ENCODE peak calls at places on chromosomes 3 and 15, in nine cellular contexts. P is CD8-positive, alpha-beta T cell; M is HCT116; N is pancreas; Q is fibroblast of lung; O is endothelial cell; I is endodermal cell; D is DND-41; K is OCI-LY7. G is an unnamed sample.

GRCh38 chr3:98343647-98344507 is 9.8 kb upstream of the OR5K4 start:
- DNase-seq in Q (no peak), I (peak; percentile 88), P (no peak), O (peak; percentile 66), N (no peak), D (peak; percentile 55), M (peak; percentile 29), K (peak; percentile 60), G (peak; percentile 43)

GRCh38 chr3:45884368-45885201 is 1.8 kb upstream of the CCR9 start:
- DNase-seq in M (no peak), P (no peak), K (no peak), D (no peak), O (no peak), Q (no peak), N (no peak), I (no peak), G (no peak)

GRCh38 chr15:70435369-70435768 is 328.0 kb downstream of the UACA start:
- DNase-seq in Q (no peak), I (no peak), M (no peak), O (no peak), K (peak; percentile 79), N (no peak), P (no peak), D (peak; percentile 58), G (no peak)

GRCh38 chr3:113730550-113730949 is 15.5 kb downstream of the NAA50 start:
- DNase-seq in K (no peak), Q (no peak), D (no peak), O (no peak), N (no peak), P (no peak), I (no peak), M (no peak), G (no peak)

GRCh38 chr3:120160050-120160449 is 65.8 kb upstream of the GSK3B start:
- DNase-seq in D (no peak), I (no peak), M (peak; percentile 61), Q (peak; percentile 96), O (no peak), P (no peak), N (no peak), K (no peak), G (no peak)

GRCh38 chr15:66827039-66827697 is 125.1 kb downstream of the SMAD6 start:
- DNase-seq in I (peak; percentile 72), K (no peak), Q (no peak), P (no peak), D (no peak), O (no peak), M (no peak), N (no peak), G (no peak)

GRCh38 chr3:123861081-123861836 is 22.9 kb downstream of the MYLK start:
- DNase-seq in Q (no peak), I (peak; percentile 72), M (no peak), O (no peak), D (no peak), N (no peak), P (no peak), K (no peak), G (no peak)

GRCh38 chr3:152729906-152730305 is 105.0 kb upstream of the P2RY1 start:
- DNase-seq in I (no peak), N (no peak), K (no peak), D (no peak), M (no peak), Q (no peak), O (no peak), P (no peak), G (no peak)

GRCh38 chr15:68749365-68750141 is 71.1 kb downstream of the ANP32A start:
- DNase-seq in P (no peak), K (no peak), I (no peak), N (no peak), D (no peak), Q (no peak), M (no peak), O (no peak), G (no peak)

GRCh38 chr3:48464713-48465221 is 18.2 kb downstream of the ATRIP start:
- DNase-seq in K (no peak), N (peak; percentile 86), O (no peak), Q (no peak), I (no peak), M (no peak), D (no peak), P (no peak), G (no peak)

GRCh38 chr15:76056931-76057330 is 2.9 kb upstream of the TMEM266 start:
- DNase-seq in P (no peak), M (no peak), O (no peak), I (no peak), D (no peak), N (no peak), K (peak; percentile 63), Q (no peak), G (no peak)

GRCh38 chr15:76059320-76060097 is at the start of gene TMEM266:
- DNase-seq in N (peak; percentile 88), Q (peak; percentile 26), M (no peak), O (peak; percentile 76), I (peak; percentile 89), D (peak; percentile 32), K (no peak), P (no peak), G (peak; percentile 47)

GRCh38 chr15:76060098-76060989 is 559 bp downstream of the TMEM266 start:
- DNase-seq in N (no peak), P (no peak), Q (no peak), M (no peak), D (peak; percentile 31), K (no peak), O (no peak), I (no peak), G (no peak)

GRCh38 chr15:76057332-76058000 is 2.3 kb upstream of the TMEM266 start:
- DNase-seq in N (no peak), K (peak; percentile 60), I (peak; percentile 74), Q (peak; percentile 21), D (peak; percentile 35), P (no peak), M (no peak), O (peak; percentile 40), G (peak; percentile 60)

DNA sequence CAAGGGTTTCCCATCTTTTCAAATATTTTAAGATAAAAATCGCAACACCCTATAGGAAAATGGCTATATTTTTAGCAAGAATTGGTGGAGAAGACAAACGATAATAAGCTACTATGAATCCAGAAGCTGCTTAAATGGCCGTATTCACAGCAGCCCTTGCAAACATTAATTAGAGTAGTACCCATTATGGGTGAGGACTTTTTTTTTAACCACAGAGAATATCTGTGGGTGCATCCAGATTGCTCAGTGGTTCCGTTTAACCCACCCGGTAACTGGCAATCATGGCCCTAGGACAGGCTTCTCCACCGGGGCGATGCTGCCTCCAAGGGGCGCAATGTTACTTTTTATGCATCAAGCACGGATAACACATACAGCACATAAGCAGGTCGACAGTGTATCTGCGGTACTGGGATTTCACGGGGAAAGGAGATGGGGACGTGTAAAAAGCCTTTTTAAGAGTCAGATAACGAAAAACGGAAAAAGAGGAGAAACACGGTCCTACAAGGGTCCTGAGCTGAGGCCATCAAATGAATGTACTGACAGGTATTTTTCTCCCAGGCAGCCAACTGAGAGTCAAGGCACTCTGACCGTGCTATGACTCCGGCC is 968 bp upstream of the TMEM266 start:
- DNase-seq in P (no peak), O (peak; percentile 40), I (peak; percentile 79), K (no peak), Q (peak; percentile 3), D (no peak), M (no peak), N (no peak), G (peak; percentile 8)
- TF ChIP-seq CTCF in P (no peak), O (no peak), I (no peak), K (peak; percentile 50), Q (peak; percentile 6), D (peak; percentile 4), M (peak; percentile 40), N (no peak), G (no peak)

GRCh38 chr3:31937225-31937624 is 43.8 kb downstream of the OSBPL10 start:
- DNase-seq in N (no peak), D (no peak), M (no peak), P (no peak), Q (no peak), O (no peak), K (no peak), I (no peak), G (no peak)

GRCh38 chr3:31936661-31937060 is 44.4 kb downstream of the OSBPL10 start:
- DNase-seq in M (no peak), O (no peak), K (no peak), Q (peak; percentile 88), I (no peak), D (no peak), P (no peak), N (no peak), G (no peak)

GRCh38 chr3:31932990-31933389 is 48.1 kb downstream of the OSBPL10 start:
- DNase-seq in M (no peak), P (no peak), K (peak; percentile 46), D (no peak), O (no peak), I (no peak), Q (no peak), N (no peak), G (no peak)

GRCh38 chr3:31934018-31934417 is 47.0 kb downstream of the OSBPL10 start:
- DNase-seq in O (peak; percentile 14), Q (peak; percentile 36), I (no peak), K (peak; percentile 66), D (peak; percentile 44), M (no peak), P (no peak), N (no peak), G (no peak)

GRCh38 chr3:31934866-31935265 is 46.2 kb downstream of the OSBPL10 start:
- DNase-seq in P (no peak), O (peak; percentile 40), I (no peak), K (no peak), N (no peak), D (no peak), Q (no peak), M (no peak), G (no peak)
- TF ChIP-seq CTCF in P (no peak), O (no peak), I (no peak), K (no peak), N (no peak), D (no peak), Q (no peak), M (no peak), G (no peak)

DNA sequence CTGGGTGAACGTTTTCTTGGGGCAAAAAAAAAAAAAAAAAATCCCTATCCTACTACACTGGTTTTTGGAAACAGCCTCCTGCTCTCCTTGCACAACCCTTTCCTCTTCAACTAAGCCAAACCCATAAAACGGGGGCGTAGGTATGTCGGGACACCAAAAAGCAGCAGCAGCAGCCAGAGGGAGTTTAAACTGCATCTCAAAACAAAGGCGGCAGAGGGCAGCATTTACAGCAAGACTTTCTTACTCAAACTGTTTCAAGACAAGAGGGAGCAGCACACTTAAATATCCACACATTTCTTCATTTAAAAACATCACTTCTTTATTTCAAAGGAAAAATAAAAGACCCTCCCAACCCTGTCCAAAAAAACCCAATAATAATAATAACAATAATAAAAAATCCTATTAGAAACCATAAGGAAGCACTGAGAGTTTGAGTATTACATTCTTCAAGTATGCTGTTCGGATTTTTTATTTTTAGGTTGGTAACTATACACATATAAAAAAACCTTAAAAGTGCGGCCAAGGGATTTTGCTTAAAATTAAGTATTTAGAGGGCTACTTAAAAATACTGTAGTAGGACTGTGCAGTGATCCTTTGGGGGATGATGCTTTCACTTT is 43.9 kb upstream of the PLXND1 start:
- DNase-seq in K (peak; percentile 70), Q (peak; percentile 85), P (peak; percentile 27), M (peak; percentile 65), I (peak; percentile 93), D (peak; percentile 62), O (peak; percentile 69), N (no peak), G (peak; percentile 57)
- TF ChIP-seq CTCF in K (peak; percentile 90), Q (peak; percentile 71), P (peak; percentile 65), M (peak; percentile 93), I (peak; percentile 86), D (peak; percentile 71), O (peak; percentile 61), N (peak; percentile 35), G (peak; percentile 81)

GRCh38 chr3:155426524-155427230 is 133.2 kb upstream of the STRIT1 start:
- DNase-seq in M (no peak), I (no peak), Q (peak; percentile 59), N (no peak), K (no peak), O (no peak), D (no peak), P (no peak), G (no peak)
- TF ChIP-seq CTCF in M (no peak), I (no peak), Q (no peak), N (no peak), K (no peak), O (no peak), D (no peak), P (no peak), G (no peak)

G was measured in neural crest cell.